ENCODE peak calls at places on chromosomes 5 and 9, in seven cellular contexts. X is prostate gland, D is transverse colon, K is stomach, W is breast epithelium, A is suprapubic skin, F is sigmoid colon. V is an unnamed sample. For H3K36me3, the result is how much of the 10 kb centered on the place peaks cover.

GRCh38 chr9:87270241-87271234 is 227.1 kb upstream of the DAPK1 start:
- DNase-seq in X (no peak), D (no peak), K (no peak), W (no peak), A (no peak), F (no peak), V (no peak)

GRCh38 chr9:104776787-104777186 is 12.9 kb downstream of the NIPSNAP3B start:
- DNase-seq in X (no peak), D (no peak), K (no peak), W (no peak), A (no peak), F (no peak), V (no peak)

GRCh38 chr9:121369595-121370265 is at the start of gene STOM:
- DNase-seq in X (peak), D (peak), K (peak), W (peak), A (peak), F (peak), V (peak)

GRCh38 chr9:35682083-35682482 is 7.6 kb downstream of the TPM2 start:
- DNase-seq in X (no peak), D (no peak), K (no peak), W (no peak), A (no peak), F (peak), V (no peak)

GRCh38 chr5:134403951-134404350 is 7.7 kb downstream of the CDKN2AIPNL start:
- DNase-seq in X (no peak), D (no peak), K (no peak), W (no peak), A (no peak), F (no peak), V (no peak)

GRCh38 chr9:114504341-114505186 is 709 bp downstream of the WHRN start:
- DNase-seq in X (peak), D (peak), K (peak), W (peak), A (peak), F (peak), V (no peak)

GRCh38 chr9:120368799-120369198 is 211.2 kb downstream of the CDK5RAP2 start:
- DNase-seq in X (no peak), D (no peak), K (no peak), W (no peak), A (no peak), F (no peak), V (no peak)

GRCh38 chr9:97430316-97430715 is 18.4 kb downstream of the TDRD7 start:
- DNase-seq in X (no peak), D (no peak), K (no peak), W (no peak), A (no peak), F (no peak), V (peak)

GRCh38 chr9:109632817-109633216 is 134.7 kb upstream of the PTPN3 start:
- DNase-seq in X (no peak), D (no peak), K (no peak), W (no peak), A (no peak), F (no peak), V (no peak)

DNA sequence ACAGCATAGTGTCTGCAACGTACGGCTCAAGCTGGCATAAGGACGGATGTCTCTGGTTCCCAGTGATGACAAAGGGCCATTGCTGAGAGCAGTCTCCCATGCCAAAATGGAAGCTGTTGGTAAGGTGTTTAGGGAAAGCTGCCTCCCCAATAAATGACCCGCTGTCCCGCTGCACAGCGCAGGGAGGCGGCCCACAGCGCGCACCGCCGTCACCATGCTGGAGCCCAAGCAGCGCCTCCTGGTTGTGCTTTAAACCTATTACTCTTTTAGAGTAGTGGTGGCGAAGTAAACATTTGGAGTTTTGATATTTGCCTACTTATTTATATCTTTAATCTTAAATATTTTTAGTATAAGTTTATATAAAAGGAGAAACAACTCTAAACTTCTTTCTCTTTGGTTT is 70.4 kb upstream of the C5orf63 start:
- DNase-seq in X (no peak), D (no peak), K (no peak), W (no peak), A (no peak), F (no peak), V (no peak)
- H3K4me3 ChIP-seq in X (no peak), D (no peak), K (no peak), W (no peak), A (no peak), F (no peak), V (no peak)

DNA sequence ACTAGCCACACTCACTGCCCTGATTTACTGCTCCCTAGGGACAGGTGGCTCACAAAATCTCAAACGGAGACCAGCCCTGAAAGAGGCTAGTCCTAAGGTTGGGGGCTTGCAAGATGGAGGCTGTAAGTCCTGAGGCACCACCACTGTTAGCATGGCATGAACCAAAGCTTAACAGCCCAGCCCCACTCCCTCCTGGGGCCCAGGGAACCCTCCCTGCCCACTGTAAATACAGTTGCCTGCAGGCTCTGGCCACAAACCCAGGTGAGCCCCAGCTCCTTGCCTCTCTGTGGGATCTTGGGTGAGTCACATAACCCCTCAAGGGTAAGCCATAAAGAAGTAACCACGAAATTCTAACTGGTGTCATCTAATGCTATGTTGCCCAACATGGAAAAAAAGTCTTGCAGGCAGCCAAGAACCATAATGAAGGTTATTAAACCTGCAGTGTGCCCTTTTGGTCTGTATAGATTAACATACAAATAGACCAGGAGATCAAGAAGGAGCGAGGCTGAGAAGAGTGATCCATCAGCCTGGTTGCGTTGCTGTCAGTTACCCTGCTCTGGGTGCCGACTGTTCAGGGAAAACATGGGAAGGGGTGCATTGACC is 1.7 kb upstream of the POMT1 start:
- DNase-seq in X (no peak), D (no peak), K (no peak), W (no peak), A (no peak), F (no peak), V (no peak)
- TF ChIP-seq POLR2AphosphoS5 in X (no peak), D (no peak), K (no peak), W (no peak), A (no peak), F (no peak), V (no peak)

GRCh38 chr5:30051976-30052375 is 1141.5 kb upstream of the CDH6 start:
- DNase-seq in X (no peak), D (no peak), K (no peak), W (no peak), A (no peak), F (no peak), V (no peak)
- H3K36me3 ChIP-seq in X (under half), D (under half), K (under half), W (under half), A (under half), F (under half), V (under half)

GRCh38 chr9:135032868-135033460 is 54.5 kb upstream of the OLFM1 start:
- DNase-seq in X (no peak), D (no peak), K (no peak), W (no peak), A (peak), F (peak), V (no peak)
- H3K4me3 ChIP-seq in X (no peak), D (no peak), K (no peak), W (no peak), A (no peak), F (no peak), V (no peak)

DNA sequence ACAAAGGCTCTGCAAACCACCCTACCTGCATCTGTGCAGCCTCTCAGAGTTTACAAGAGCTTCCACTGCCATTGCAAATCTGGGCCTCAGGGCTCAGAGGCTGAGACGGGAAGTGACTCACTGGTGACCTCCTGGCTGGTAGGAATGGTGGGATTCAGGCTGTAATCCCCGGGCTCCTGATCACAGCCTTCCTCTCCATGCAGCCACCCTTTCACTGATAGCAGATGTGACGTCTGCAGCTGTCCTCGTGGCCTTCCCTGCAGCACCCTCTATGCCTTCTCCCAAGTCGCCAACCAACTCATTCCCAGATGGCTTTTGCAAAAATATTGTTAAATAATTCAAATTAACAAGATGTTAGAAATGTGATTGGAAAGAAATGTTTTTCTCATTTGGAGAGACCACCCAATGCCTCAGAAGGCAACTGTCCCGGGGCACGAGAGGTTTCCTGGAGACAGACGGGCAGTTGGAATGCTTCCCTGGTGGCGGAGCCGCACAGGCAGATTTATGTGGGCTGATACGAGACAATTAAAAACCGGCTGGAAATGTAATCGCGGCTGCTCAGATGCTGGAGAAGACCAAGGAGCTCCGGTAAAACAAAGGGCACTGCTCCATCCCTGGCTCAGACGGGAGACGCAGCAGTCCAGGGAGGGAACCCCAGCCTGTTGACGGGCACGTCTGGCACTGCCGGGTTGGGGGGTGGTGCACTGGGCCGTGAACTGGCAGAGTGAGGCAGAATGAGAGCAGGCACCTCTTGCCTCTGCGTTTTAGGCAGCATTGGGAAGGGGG is 34.4 kb upstream of the SLC25A51 start:
- DNase-seq in X (peak), D (no peak), K (no peak), W (no peak), A (no peak), F (no peak), V (no peak)
- TF ChIP-seq POLR2AphosphoS5 in X (peak), D (no peak), K (no peak), W (no peak), A (no peak), F (no peak), V (no peak)

GRCh38 chr5:178147406-178147805 is 6.3 kb downstream of the NHP2 start:
- DNase-seq in X (no peak), D (no peak), K (no peak), W (no peak), A (no peak), F (no peak), V (no peak)
- H3K36me3 ChIP-seq in X (under half), D (under half), K (half or more), W (under half), A (half or more), F (half or more), V (half or more)

DNA sequence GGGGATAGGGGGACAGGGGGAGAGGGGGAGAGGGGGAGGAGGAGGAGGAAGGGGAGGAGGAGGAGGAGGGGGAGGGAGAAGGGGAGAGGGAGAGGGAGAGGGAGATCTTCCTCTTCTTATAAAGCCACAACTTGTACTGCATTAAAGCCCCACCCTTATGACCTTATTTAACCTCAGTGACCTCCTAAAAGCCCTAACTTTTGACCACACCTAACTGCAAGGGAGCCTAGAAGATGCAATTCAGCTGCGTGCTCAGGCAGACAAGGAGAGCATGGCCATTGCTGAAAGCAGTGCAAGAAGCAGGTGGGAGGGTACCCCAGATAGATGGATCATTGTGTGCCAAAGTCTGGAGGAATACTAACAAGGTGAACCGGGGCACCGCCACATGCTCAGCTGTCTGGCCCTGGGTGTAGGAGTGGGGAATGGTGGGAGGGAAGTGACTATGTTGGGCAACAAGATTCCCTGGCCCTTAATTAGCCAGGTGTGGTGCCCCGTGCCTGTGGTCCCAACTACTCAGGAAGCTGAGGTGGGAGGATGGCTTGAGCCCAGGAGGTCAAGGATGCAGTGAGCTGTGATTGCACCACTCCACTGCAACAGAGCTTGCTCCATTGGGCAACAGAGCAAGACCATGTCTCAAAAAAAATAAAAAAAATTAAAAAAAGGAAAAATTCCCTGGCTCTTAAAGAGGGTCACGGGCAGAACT is 125.4 kb upstream of the BOD1 start:
- DNase-seq in X (no peak), D (no peak), K (no peak), W (no peak), A (no peak), F (no peak), V (no peak)
- H3K4me3 ChIP-seq in X (no peak), D (no peak), K (no peak), W (no peak), A (no peak), F (no peak), V (no peak)

V was measured in esophagus muscularis mucosa.